ENCODE peak calls at places on chromosomes 7 and 10, in seven cellular contexts. One of them, this sample, is unnamed.

GRCh38 chr10:126063353-126063791 is 167.0 kb downstream of the FANK1 start:
- DNase-seq in AG08396: peak; percentile 37
- DNase-seq in mesendoderm: peak; percentile 40
- DNase-seq in neural crest cell: no peak
- DNase-seq in PC-3: peak; percentile 81
- DNase-seq in Calu3: no peak
- DNase-seq in mesenteric fat pad: no peak
- DNase-seq in this sample: no peak

GRCh38 chr10:111360260-111360925 is 283.6 kb downstream of the ADRA2A start:
- DNase-seq in PC-3: peak; percentile 33
- DNase-seq in AG08396: no peak
- DNase-seq in Calu3: peak; percentile 59
- DNase-seq in neural crest cell: no peak
- DNase-seq in mesenteric fat pad: no peak
- DNase-seq in mesendoderm: peak; percentile 95
- DNase-seq in this sample: peak; percentile 47

GRCh38 chr7:118039963-118040489 is 143.9 kb upstream of the LSM8 start:
- DNase-seq in mesendoderm: no peak
- DNase-seq in AG08396: no peak
- DNase-seq in PC-3: no peak
- DNase-seq in Calu3: no peak
- DNase-seq in mesenteric fat pad: no peak
- DNase-seq in neural crest cell: no peak
- DNase-seq in this sample: no peak

GRCh38 chr7:80259-81236 is 111.8 kb upstream of the FAM20C start:
- DNase-seq in neural crest cell: no peak
- DNase-seq in Calu3: no peak
- DNase-seq in mesendoderm: no peak
- DNase-seq in mesenteric fat pad: peak; percentile 85
- DNase-seq in AG08396: no peak
- DNase-seq in PC-3: no peak
- DNase-seq in this sample: no peak

GRCh38 chr7:40965745-40966144 is 737.1 kb downstream of the INHBA start:
- DNase-seq in AG08396: no peak
- DNase-seq in mesenteric fat pad: no peak
- DNase-seq in neural crest cell: no peak
- DNase-seq in Calu3: no peak
- DNase-seq in PC-3: no peak
- DNase-seq in mesendoderm: no peak
- DNase-seq in this sample: no peak

GRCh38 chr10:13882112-13882711 is 295.4 kb downstream of the PRPF18 start:
- DNase-seq in neural crest cell: no peak
- DNase-seq in PC-3: peak; percentile 91
- DNase-seq in mesenteric fat pad: no peak
- DNase-seq in AG08396: peak; percentile 66
- DNase-seq in mesendoderm: peak; percentile 99
- DNase-seq in Calu3: peak; percentile 54
- DNase-seq in this sample: peak; percentile 41

GRCh38 chr7:95102662-95103061 is 195.3 kb downstream of the PPP1R9A start:
- DNase-seq in AG08396: no peak
- DNase-seq in mesendoderm: no peak
- DNase-seq in mesenteric fat pad: no peak
- DNase-seq in Calu3: no peak
- DNase-seq in PC-3: peak; percentile 87
- DNase-seq in neural crest cell: no peak
- DNase-seq in this sample: no peak

GRCh38 chr10:30825022-30825421 is 195.5 kb upstream of the LYZL2 start:
- DNase-seq in mesendoderm: no peak
- DNase-seq in neural crest cell: no peak
- DNase-seq in mesenteric fat pad: peak; percentile 55
- DNase-seq in PC-3: no peak
- DNase-seq in AG08396: no peak
- DNase-seq in Calu3: no peak
- DNase-seq in this sample: no peak

GRCh38 chr7:32142649-32143048 is 72.4 kb upstream of the PDE1C start:
- DNase-seq in Calu3: no peak
- DNase-seq in AG08396: peak; percentile 51
- DNase-seq in mesendoderm: no peak
- DNase-seq in mesenteric fat pad: no peak
- DNase-seq in PC-3: peak; percentile 86
- DNase-seq in neural crest cell: no peak
- DNase-seq in this sample: no peak

GRCh38 chr7:142749218-142749993 is at the start of gene PRSS1:
- DNase-seq in AG08396: no peak
- DNase-seq in mesenteric fat pad: peak; percentile 55
- DNase-seq in Calu3: peak; percentile 41
- DNase-seq in mesendoderm: peak; percentile 81
- DNase-seq in PC-3: no peak
- DNase-seq in neural crest cell: no peak
- DNase-seq in this sample: no peak

GRCh38 chr10:2334542-2334941 is 597.2 kb upstream of the ADARB2 start:
- DNase-seq in mesendoderm: peak; percentile 16
- DNase-seq in PC-3: no peak
- DNase-seq in AG08396: no peak
- DNase-seq in Calu3: no peak
- DNase-seq in mesenteric fat pad: no peak
- DNase-seq in neural crest cell: no peak
- DNase-seq in this sample: no peak

GRCh38 chr10:6014241-6014761 is 37.0 kb upstream of the IL15RA start:
- DNase-seq in mesenteric fat pad: no peak
- DNase-seq in PC-3: peak; percentile 59
- DNase-seq in Calu3: peak; percentile 64
- DNase-seq in AG08396: peak; percentile 63
- DNase-seq in neural crest cell: peak; percentile 47
- DNase-seq in mesendoderm: peak; percentile 58
- DNase-seq in this sample: peak; percentile 65

GRCh38 chr7:30434140-30434799 is 44.3 kb downstream of the NOD1 start:
- DNase-seq in mesenteric fat pad: peak; percentile 64
- DNase-seq in Calu3: no peak
- DNase-seq in PC-3: no peak
- DNase-seq in neural crest cell: no peak
- DNase-seq in mesendoderm: no peak
- DNase-seq in AG08396: no peak
- DNase-seq in this sample: no peak

GRCh38 chr10:97207131-97207530 is 21.4 kb upstream of the SLIT1 start:
- DNase-seq in Calu3: no peak
- DNase-seq in mesendoderm: no peak
- DNase-seq in AG08396: no peak
- DNase-seq in PC-3: no peak
- DNase-seq in mesenteric fat pad: peak; percentile 79
- DNase-seq in neural crest cell: no peak
- DNase-seq in this sample: no peak

GRCh38 chr7:130299909-130300308 is 6.9 kb downstream of the CPA4 start:
- DNase-seq in Calu3: no peak
- DNase-seq in mesenteric fat pad: peak; percentile 76
- DNase-seq in PC-3: no peak
- DNase-seq in mesendoderm: no peak
- DNase-seq in neural crest cell: no peak
- DNase-seq in AG08396: no peak
- DNase-seq in this sample: no peak

GRCh38 chr10:129495697-129496096 is 28.7 kb downstream of the MGMT start:
- DNase-seq in Calu3: no peak
- DNase-seq in PC-3: no peak
- DNase-seq in mesenteric fat pad: no peak
- DNase-seq in AG08396: no peak
- DNase-seq in mesendoderm: no peak
- DNase-seq in neural crest cell: no peak
- DNase-seq in this sample: no peak

GRCh38 chr7:66913118-66914049 is 7.6 kb upstream of the TMEM248 start:
- DNase-seq in AG08396: no peak
- DNase-seq in PC-3: peak; percentile 2
- DNase-seq in Calu3: no peak
- DNase-seq in mesenteric fat pad: no peak
- DNase-seq in neural crest cell: no peak
- DNase-seq in mesendoderm: peak; percentile 72
- DNase-seq in this sample: no peak

GRCh38 chr7:2860627-2861133 is 16.6 kb upstream of the GNA12 start:
- DNase-seq in mesenteric fat pad: no peak
- DNase-seq in neural crest cell: no peak
- DNase-seq in Calu3: peak; percentile 93
- DNase-seq in AG08396: no peak
- DNase-seq in PC-3: peak; percentile 47
- DNase-seq in mesendoderm: no peak
- DNase-seq in this sample: no peak

GRCh38 chr7:95104739-95105138 is 197.3 kb downstream of the PPP1R9A start:
- DNase-seq in mesenteric fat pad: no peak
- DNase-seq in AG08396: no peak
- DNase-seq in neural crest cell: no peak
- DNase-seq in PC-3: peak; percentile 76
- DNase-seq in Calu3: peak; percentile 15
- DNase-seq in mesendoderm: no peak
- DNase-seq in this sample: no peak

GRCh38 chr7:11795231-11795630 is 36.8 kb downstream of the THSD7A start:
- DNase-seq in Calu3: no peak
- DNase-seq in AG08396: no peak
- DNase-seq in neural crest cell: no peak
- DNase-seq in PC-3: no peak
- DNase-seq in mesenteric fat pad: no peak
- DNase-seq in mesendoderm: no peak
- DNase-seq in this sample: no peak

GRCh38 chr7:142181966-142182365 is 70.4 kb downstream of the MGAM2 start:
- DNase-seq in mesenteric fat pad: no peak
- DNase-seq in mesendoderm: peak; percentile 3
- DNase-seq in neural crest cell: no peak
- DNase-seq in AG08396: no peak
- DNase-seq in PC-3: no peak
- DNase-seq in Calu3: no peak
- DNase-seq in this sample: no peak

GRCh38 chr7:126378642-126379041 is 874.1 kb downstream of the GRM8 start:
- DNase-seq in PC-3: no peak
- DNase-seq in mesenteric fat pad: no peak
- DNase-seq in neural crest cell: no peak
- DNase-seq in Calu3: no peak
- DNase-seq in mesendoderm: no peak
- DNase-seq in AG08396: no peak
- DNase-seq in this sample: no peak

GRCh38 chr10:5622586-5622985 is 43.8 kb downstream of the ASB13 start:
- DNase-seq in Calu3: no peak
- DNase-seq in PC-3: peak; percentile 25
- DNase-seq in neural crest cell: no peak
- DNase-seq in mesendoderm: no peak
- DNase-seq in AG08396: no peak
- DNase-seq in mesenteric fat pad: no peak
- DNase-seq in this sample: no peak

GRCh38 chr7:27116521-27116946 is 14.0 kb downstream of the HOXA4 start:
- DNase-seq in mesenteric fat pad: no peak
- DNase-seq in Calu3: no peak
- DNase-seq in neural crest cell: no peak
- DNase-seq in AG08396: no peak
- DNase-seq in mesendoderm: no peak
- DNase-seq in PC-3: no peak
- DNase-seq in this sample: no peak

GRCh38 chr10:44673245-44673999 is 237.7 kb upstream of the TMEM72 start:
- DNase-seq in Calu3: no peak
- DNase-seq in neural crest cell: no peak
- DNase-seq in mesendoderm: no peak
- DNase-seq in AG08396: no peak
- DNase-seq in mesenteric fat pad: no peak
- DNase-seq in PC-3: no peak
- DNase-seq in this sample: no peak

GRCh38 chr10:130812381-130813148 is 499.0 kb downstream of the TCERG1L start:
- DNase-seq in Calu3: no peak
- DNase-seq in mesenteric fat pad: peak; percentile 53
- DNase-seq in mesendoderm: no peak
- DNase-seq in neural crest cell: no peak
- DNase-seq in AG08396: no peak
- DNase-seq in PC-3: no peak
- DNase-seq in this sample: no peak

GRCh38 chr7:108442039-108442568 is 14.1 kb downstream of the NRCAM start:
- DNase-seq in mesenteric fat pad: no peak
- DNase-seq in PC-3: peak; percentile 66
- DNase-seq in Calu3: no peak
- DNase-seq in mesendoderm: peak; percentile 8
- DNase-seq in neural crest cell: no peak
- DNase-seq in AG08396: no peak
- DNase-seq in this sample: no peak

This sample was measured in endothelial cell.